ENCODE peak calls at places on chromosomes 2 and 18, in seven cellular contexts. F is SK-N-SH; A is tibial artery; X is Peyer's patch; O is esophagus squamous epithelium; B is sigmoid colon; K is CD4-positive, CD25-positive, alpha-beta regulatory T cell. L is an unnamed sample.

GRCh38 chr2:65436169-65436824 is 3.9 kb upstream of the SPRED2 start:
- DNase-seq in X (peak; percentile 44), B (peak; percentile 97), F (peak; percentile 87), O (peak; percentile 55), K (peak; percentile 55), A (peak; percentile 92), L (peak; percentile 93)

GRCh38 chr18:28365406-28365805 is 188.5 kb upstream of the CDH2 start:
- DNase-seq in O (no peak), A (no peak), F (no peak), B (no peak), K (no peak), X (no peak), L (peak; percentile 17)

GRCh38 chr2:234146087-234146826 is 95.8 kb downstream of the SPP2 start:
- DNase-seq in A (no peak), F (no peak), B (no peak), X (no peak), K (no peak), O (no peak), L (peak; percentile 63)

GRCh38 chr2:61784643-61785042 is 69.2 kb downstream of the FAM161A start:
- DNase-seq in O (no peak), A (no peak), B (no peak), X (no peak), F (no peak), K (no peak), L (no peak)

GRCh38 chr2:203330434-203330833 is 2.2 kb downstream of the ABI2 start:
- DNase-seq in X (no peak), O (no peak), F (no peak), A (no peak), B (no peak), K (no peak), L (no peak)

GRCh38 chr2:65432227-65433190 is at the start of gene SPRED2:
- DNase-seq in O (peak; percentile 44), F (peak; percentile 89), X (peak; percentile 75), K (peak; percentile 80), B (peak; percentile 98), A (peak; percentile 96), L (peak; percentile 91)

GRCh38 chr18:51235011-51235789 is 37.7 kb upstream of the MEX3C start:
- DNase-seq in A (no peak), B (no peak), F (no peak), K (peak; percentile 47), X (no peak), O (no peak), L (peak; percentile 6)

GRCh38 chr18:3230401-3231334 is 10.9 kb upstream of the MYOM1 start:
- DNase-seq in K (peak; percentile 24), O (no peak), A (no peak), X (no peak), B (no peak), F (no peak), L (peak; percentile 16)

GRCh38 chr2:96142217-96143113 is 2.8 kb downstream of the DUSP2 start:
- DNase-seq in K (peak; percentile 81), O (no peak), B (peak; percentile 33), X (peak; percentile 73), F (no peak), A (no peak), L (no peak)

GRCh38 chr2:171160119-171160629 is 519 bp downstream of the TLK1 start:
- DNase-seq in F (peak; percentile 81), X (peak; percentile 64), K (peak; percentile 70), B (peak; percentile 82), O (no peak), A (peak; percentile 59), L (peak; percentile 60)

GRCh38 chr2:240922982-240923537 is 16.9 kb downstream of the CROCC2 start:
- DNase-seq in F (peak; percentile 39), K (no peak), B (peak; percentile 53), O (no peak), A (peak; percentile 17), X (no peak), L (peak; percentile 49)

GRCh38 chr2:68412127-68412819 is 47.2 kb downstream of the PLEK start:
- DNase-seq in F (no peak), A (no peak), X (no peak), O (no peak), K (no peak), B (no peak), L (no peak)

GRCh38 chr2:25369439-25369838 is 27.7 kb upstream of the DNMT3A start:
- DNase-seq in B (no peak), O (no peak), A (no peak), F (no peak), K (no peak), X (no peak), L (no peak)

GRCh38 chr2:120317180-120317533 is 28.8 kb upstream of the INHBB start:
- DNase-seq in K (no peak), F (no peak), O (no peak), B (no peak), X (no peak), A (no peak), L (no peak)

GRCh38 chr2:28896906-28897305 is 2.4 kb downstream of the WDR43 start:
- DNase-seq in K (no peak), X (no peak), B (no peak), A (no peak), F (no peak), O (no peak), L (peak; percentile 43)

GRCh38 chr2:70817284-70817954 is 3.0 kb downstream of the CLEC4F start:
- DNase-seq in K (no peak), F (no peak), X (no peak), O (no peak), B (no peak), A (no peak), L (no peak)

GRCh38 chr2:70822843-70823629 is 2.6 kb upstream of the CLEC4F start:
- DNase-seq in B (no peak), X (no peak), F (no peak), O (no peak), K (peak; percentile 78), A (no peak), L (no peak)

GRCh38 chr2:70820499-70820898 is at the start of gene CLEC4F:
- DNase-seq in X (no peak), B (no peak), A (no peak), K (no peak), F (no peak), O (no peak), L (no peak)
- H3K27me3 ChIP-seq in X (no peaks in the 10 kb centered on the region), B (no peaks in the 10 kb centered on the region), A (peaks cover 32% of the 10 kb centered on the region), K (no peaks in the 10 kb centered on the region), F (no peaks in the 10 kb centered on the region), O (peaks cover 37% of the 10 kb centered on the region), L (no peaks in the 10 kb centered on the region)

GRCh38 chr2:127810637-127811396 is at the start of gene WDR33:
- DNase-seq in F (peak; percentile 96), X (peak; percentile 93), A (peak; percentile 77), K (peak; percentile 96), O (peak; percentile 42), B (peak; percentile 95), L (peak; percentile 91)

GRCh38 chr2:127811397-127811860 is 458 bp upstream of the WDR33 start:
- DNase-seq in K (no peak), O (no peak), X (no peak), B (no peak), A (no peak), F (no peak), L (no peak)

GRCh38 chr2:127814677-127815076 is 3.7 kb upstream of the WDR33 start:
- DNase-seq in A (no peak), X (no peak), K (no peak), O (no peak), B (no peak), F (no peak), L (no peak)

GRCh38 chr2:127810156-127810636 is 775 bp downstream of the WDR33 start:
- DNase-seq in X (peak; percentile 24), F (peak; percentile 36), B (no peak), A (no peak), K (no peak), O (no peak), L (peak; percentile 11)

DNA sequence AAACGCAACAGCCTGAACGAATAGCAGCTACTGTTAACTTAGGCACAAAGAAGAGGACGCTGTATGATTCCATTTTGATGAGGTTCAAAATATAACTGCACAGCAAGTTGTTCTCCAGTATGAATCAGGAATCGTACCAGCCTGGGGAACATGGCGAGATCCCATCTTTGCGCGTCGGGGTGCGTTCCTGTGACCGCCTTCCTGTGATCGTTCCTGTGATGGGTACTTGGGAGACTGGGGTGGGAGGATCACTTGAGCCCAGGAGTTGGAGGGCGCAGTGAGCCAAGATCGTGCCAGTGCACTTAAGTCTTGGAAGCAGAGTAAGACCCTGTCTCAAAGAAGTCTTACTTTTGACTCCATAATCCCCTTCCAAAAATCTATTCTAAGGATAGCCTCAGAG is 951 bp upstream of the WDR33 start:
- DNase-seq in K (no peak), X (no peak), F (peak; percentile 41), B (no peak), A (no peak), O (no peak), L (no peak)
- H3K4me3 ChIP-seq in K (peak overlapping the region; percentile 99), X (peak overlapping the region; percentile 65), F (peak overlapping the region; percentile 96), B (no peak overlapping the region), A (no peak overlapping the region), O (peak overlapping the region; percentile 87), L (peak overlapping the region; percentile 95)

DNA sequence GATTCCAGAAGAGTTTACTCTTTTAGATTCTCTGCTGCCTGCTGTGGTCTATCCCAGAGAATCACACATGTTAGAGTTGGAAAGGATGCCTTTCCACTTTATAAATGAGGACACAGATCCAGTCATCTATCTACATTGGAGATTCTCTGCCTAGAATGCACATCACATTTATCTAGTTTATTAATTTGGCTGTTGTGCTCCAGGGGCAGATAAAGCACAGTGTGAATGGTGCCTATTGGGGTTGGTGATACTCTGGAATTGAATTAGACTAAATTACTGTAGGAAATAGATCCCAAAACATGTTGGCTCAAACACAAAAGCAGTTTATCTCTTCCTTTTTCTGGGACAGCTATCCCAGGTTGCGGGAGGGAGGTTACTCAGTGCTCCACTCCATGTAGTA is 14.9 kb downstream of the SIX2 start:
- DNase-seq in F (peak; percentile 50), X (no peak), B (no peak), O (no peak), K (no peak), A (no peak), L (no peak)
- H3K27me3 ChIP-seq in F (peaks cover 8% of the 10 kb centered on the region), X (peaks cover 8% of the 10 kb centered on the region), B (peaks cover 25% of the 10 kb centered on the region), O (peaks cover 94% of the 10 kb centered on the region), K (peaks cover 31% of the 10 kb centered on the region), A (peaks cover 17% of the 10 kb centered on the region), L (peaks cover 6% of the 10 kb centered on the region)

GRCh38 chr2:74747411-74748080 is 86.4 kb upstream of the HK2 start:
- DNase-seq in X (no peak), A (no peak), B (no peak), O (no peak), F (no peak), K (no peak), L (peak; percentile 81)

GRCh38 chr2:74746480-74746879 is 87.4 kb upstream of the HK2 start:
- DNase-seq in K (no peak), A (no peak), F (no peak), X (no peak), O (no peak), B (no peak), L (no peak)

GRCh38 chr2:74743778-74744177 is 89.7 kb downstream of the SEMA4F start:
- DNase-seq in O (no peak), F (no peak), K (no peak), X (no peak), B (no peak), A (no peak), L (no peak)

GRCh38 chr2:74744731-74745505 is 89.0 kb upstream of the HK2 start:
- DNase-seq in B (no peak), K (no peak), F (no peak), O (no peak), X (no peak), A (no peak), L (no peak)

DNA sequence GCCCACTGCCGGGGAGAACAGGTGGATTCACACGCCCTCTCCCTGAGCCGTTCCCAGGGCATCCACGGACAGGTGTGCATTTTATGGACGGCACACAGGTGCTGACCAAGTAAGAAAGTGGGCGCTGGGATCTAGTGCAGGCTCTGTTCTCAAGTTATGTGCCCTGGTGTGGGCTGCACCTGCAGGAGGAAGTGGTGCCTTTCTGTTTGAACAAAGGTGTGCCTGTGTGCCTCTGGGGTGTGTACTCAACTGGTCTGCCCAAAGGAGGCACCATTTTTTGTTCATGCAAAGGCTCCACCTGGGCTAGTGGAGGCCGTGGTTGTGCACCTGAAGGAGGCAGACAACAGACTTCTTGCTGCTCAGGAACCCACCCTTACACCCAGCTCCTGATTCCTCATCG is 88.2 kb upstream of the HK2 start:
- DNase-seq in K (no peak), O (no peak), F (no peak), A (no peak), X (no peak), B (no peak), L (no peak)
- H3K4me3 ChIP-seq in K (no peak overlapping the region), O (no peak overlapping the region), F (no peak overlapping the region), A (no peak overlapping the region), X (no peak overlapping the region), B (no peak overlapping the region), L (no peak overlapping the region)